ENCODE peak calls at places on chromosomes 2 and 18, in five cellular contexts. F, S, H, W and Z are unnamed samples.

GRCh38 chr2:20551945-20552328 is 99.0 kb downstream of the HS1BP3 start:
- DNase-seq in F (no peak), S (no peak), H (no peak), W (no peak), Z (no peak)

GRCh38 chr18:76359909-76360308 is 135.1 kb downstream of the ZNF516 start:
- DNase-seq in F (no peak), S (no peak), H (no peak), W (no peak), Z (no peak)

GRCh38 chr18:29549759-29550158 is 1372.8 kb upstream of the CDH2 start:
- DNase-seq in F (no peak), S (no peak), H (no peak), W (no peak), Z (no peak)

GRCh38 chr2:174675615-174676014 is 78.0 kb upstream of the WIPF1 start:
- DNase-seq in F (no peak), S (no peak), H (no peak), W (no peak), Z (no peak)

GRCh38 chr2:10499911-10500521 is 51.9 kb upstream of the ODC1 start:
- DNase-seq in F (no peak), S (peak), H (no peak), W (no peak), Z (no peak)

GRCh38 chr2:53424902-53425301 is 342.7 kb upstream of the CHAC2 start:
- DNase-seq in F (no peak), S (no peak), H (no peak), W (no peak), Z (no peak)

GRCh38 chr2:136242687-136243277 is 124.8 kb upstream of the CXCR4 start:
- DNase-seq in F (peak), S (no peak), H (no peak), W (no peak), Z (no peak)

GRCh38 chr2:108907822-108908716 is 81.0 kb downstream of the EDAR start:
- DNase-seq in F (no peak), S (no peak), H (no peak), W (no peak), Z (no peak)

GRCh38 chr2:159156834-159157233 is 129.7 kb downstream of the WDSUB1 start:
- DNase-seq in F (no peak), S (no peak), H (no peak), W (no peak), Z (no peak)

GRCh38 chr2:214796901-214797300 is 12.6 kb downstream of the BARD1 start:
- DNase-seq in F (no peak), S (no peak), H (no peak), W (no peak), Z (no peak)

GRCh38 chr2:64998658-64999061 is 9.5 kb downstream of the SLC1A4 start:
- DNase-seq in F (no peak), S (peak), H (no peak), W (no peak), Z (no peak)

GRCh38 chr2:44934024-44934423 is 7.5 kb upstream of the SIX3 start:
- DNase-seq in F (no peak), S (no peak), H (no peak), W (no peak), Z (no peak)

GRCh38 chr2:130797493-130798435 is 39.0 kb upstream of the ARHGEF4 start:
- DNase-seq in F (peak), S (peak), H (peak), W (peak), Z (peak)

GRCh38 chr2:2101924-2102323 is 229.2 kb downstream of the MYT1L start:
- DNase-seq in F (no peak), S (no peak), H (no peak), W (no peak), Z (no peak)

GRCh38 chr2:62156861-62157496 is 38.9 kb upstream of the B3GNT2 start:
- DNase-seq in F (no peak), S (no peak), H (no peak), W (no peak), Z (no peak)

GRCh38 chr18:76357585-76358265 is 137.3 kb downstream of the ZNF516 start:
- DNase-seq in F (no peak), S (no peak), H (no peak), W (no peak), Z (no peak)

GRCh38 chr2:127047716-127048617 is 59.0 kb downstream of the BIN1 start:
- DNase-seq in F (no peak), S (no peak), H (no peak), W (no peak), Z (no peak)

GRCh38 chr2:128986026-128986720 is 667.5 kb upstream of the HS6ST1 start:
- DNase-seq in F (no peak), S (no peak), H (no peak), W (no peak), Z (no peak)

GRCh38 chr2:151827564-151828142 is 568 bp downstream of the ARL5A start:
- DNase-seq in F (peak), S (peak), H (no peak), W (no peak), Z (no peak)

GRCh38 chr2:205708231-205708631 is 25.9 kb downstream of the NRP2 start:
- DNase-seq in F (no peak), S (no peak), H (no peak), W (no peak), Z (no peak)